ENCODE peak calls at places on chromosomes 5 and 9, in ten cellular contexts. T is activated T-helper 1 cell treated with anti-CD3 and anti-CD28 coated beads, Interleukin-2, amount 50 U/mL, for 16 hours; H is ELR; E is A549; A is activated CD8-positive, alpha-beta memory T cell treated with anti-CD3 and anti-CD28 coated beads for 48 hours; Y is esophagus squamous epithelium; M is H54; B is MM.1S; N is NCI-H460; F is amniotic epithelial cell. V is an unnamed sample.

GRCh38 chr9:114110180-114110579 is 11.1 kb upstream of the KIF12 start:
- DNase-seq in N (no peak), F (peak), H (peak), Y (no peak), M (peak), A (no peak), T (no peak), E (peak), B (no peak), V (no peak)

GRCh38 chr5:128513816-128514215 is 24.2 kb downstream of the FBN2 start:
- DNase-seq in Y (no peak), H (no peak), E (no peak), F (peak), T (no peak), N (no peak), A (no peak), B (no peak), M (no peak), V (no peak)

GRCh38 chr9:16213781-16214515 is 656.5 kb downstream of the BNC2 start:
- DNase-seq in E (peak), Y (no peak), A (no peak), H (peak), B (no peak), M (peak), N (no peak), F (peak), T (no peak), V (peak)

GRCh38 chr9:103889989-103890388 is 204.1 kb upstream of the SMC2 start:
- DNase-seq in N (no peak), Y (no peak), H (no peak), F (peak), E (no peak), B (no peak), A (no peak), T (no peak), M (no peak), V (no peak)

GRCh38 chr9:96852676-96853075 is 1.6 kb downstream of the ZNF782 start:
- DNase-seq in B (no peak), M (no peak), A (no peak), Y (no peak), E (no peak), T (no peak), N (no peak), H (peak), F (peak), V (no peak)

GRCh38 chr9:133979124-133979920 is 12.8 kb downstream of the VAV2 start:
- DNase-seq in Y (no peak), A (no peak), H (no peak), F (peak), B (no peak), T (no peak), N (no peak), M (no peak), E (no peak), V (no peak)

GRCh38 chr5:96023518-96023917 is 61.9 kb upstream of the ELL2 start:
- DNase-seq in H (peak), M (peak), Y (no peak), F (peak), B (no peak), N (peak), E (no peak), T (no peak), A (no peak), V (no peak)

GRCh38 chr9:35842795-35843194 is 13.8 kb downstream of the TMEM8B start:
- DNase-seq in B (peak), E (no peak), A (no peak), F (no peak), Y (no peak), T (no peak), N (no peak), M (no peak), H (no peak), V (no peak)

GRCh38 chr9:131773911-131774379 is 34.1 kb upstream of the RAPGEF1 start:
- DNase-seq in M (no peak), T (no peak), N (peak), A (no peak), F (peak), H (peak), B (peak), E (peak), Y (no peak), V (peak)

GRCh38 chr9:134503301-134504105 is 138.1 kb upstream of the COL5A1 start:
- DNase-seq in N (no peak), H (no peak), B (no peak), E (no peak), A (no peak), T (no peak), Y (no peak), F (no peak), M (no peak), V (no peak)